ENCODE peak calls at places on chromosomes 2 and 18, in nine cellular contexts. L, X, M, H, T, Q, Y, W and C are unnamed samples.

GRCh38 chr2:111919794-111920608 is 21.6 kb downstream of the MERTK start:
- DNase-seq in H (no peak), X (peak; percentile 69), T (no peak), L (peak; percentile 79), M (peak; percentile 77), Y (no peak), Q (peak; percentile 94), W (peak; percentile 81), C (peak; percentile 93)

GRCh38 chr18:76803814-76804213 is 18.5 kb upstream of the ZNF236 start:
- DNase-seq in X (no peak), M (peak; percentile 77), Y (peak; percentile 53), L (peak; percentile 63), Q (peak; percentile 67), H (no peak), T (peak; percentile 36), W (peak; percentile 74), C (peak; percentile 72)

GRCh38 chr2:159497857-159498256 is 118.5 kb downstream of the BAZ2B start:
- DNase-seq in Q (no peak), H (peak; percentile 13), L (no peak), M (no peak), W (no peak), Y (no peak), X (no peak), T (no peak), C (no peak)

GRCh38 chr2:15941483-15941853 is 1.1 kb downstream of the MYCN start:
- DNase-seq in L (no peak), W (no peak), Q (no peak), H (no peak), Y (peak; percentile 13), T (no peak), M (no peak), X (no peak), C (no peak)

GRCh38 chr18:79513381-79514081 is 117.8 kb downstream of the NFATC1 start:
- DNase-seq in H (no peak), M (peak; percentile 4), Y (peak; percentile 6), T (no peak), X (peak; percentile 49), L (peak; percentile 8), W (no peak), Q (peak; percentile 18), C (no peak)

GRCh38 chr18:54181856-54182612 is 42.4 kb downstream of the MBD2 start:
- DNase-seq in H (no peak), T (no peak), Y (no peak), X (no peak), W (no peak), Q (no peak), M (no peak), L (no peak), C (no peak)

GRCh38 chr2:9310390-9310789 is 103.8 kb downstream of the ASAP2 start:
- DNase-seq in Y (peak; percentile 60), H (no peak), L (no peak), X (peak; percentile 71), Q (peak; percentile 55), W (peak; percentile 53), T (peak; percentile 55), M (peak; percentile 57), C (no peak)

GRCh38 chr2:19785432-19785831 is 116.4 kb downstream of the TTC32 start:
- DNase-seq in X (no peak), W (no peak), Y (no peak), M (no peak), L (no peak), T (no peak), Q (no peak), H (no peak), C (no peak)

GRCh38 chr2:68383778-68384177 is 18.7 kb downstream of the PLEK start:
- DNase-seq in M (no peak), H (no peak), L (no peak), T (no peak), W (no peak), X (no peak), Y (no peak), Q (no peak), C (no peak)

GRCh38 chr2:224086226-224086911 is 47.3 kb upstream of the SERPINE2 start:
- DNase-seq in W (no peak), T (peak; percentile 59), M (peak; percentile 13), Q (no peak), X (no peak), L (no peak), H (peak; percentile 88), Y (no peak), C (no peak)

DNA sequence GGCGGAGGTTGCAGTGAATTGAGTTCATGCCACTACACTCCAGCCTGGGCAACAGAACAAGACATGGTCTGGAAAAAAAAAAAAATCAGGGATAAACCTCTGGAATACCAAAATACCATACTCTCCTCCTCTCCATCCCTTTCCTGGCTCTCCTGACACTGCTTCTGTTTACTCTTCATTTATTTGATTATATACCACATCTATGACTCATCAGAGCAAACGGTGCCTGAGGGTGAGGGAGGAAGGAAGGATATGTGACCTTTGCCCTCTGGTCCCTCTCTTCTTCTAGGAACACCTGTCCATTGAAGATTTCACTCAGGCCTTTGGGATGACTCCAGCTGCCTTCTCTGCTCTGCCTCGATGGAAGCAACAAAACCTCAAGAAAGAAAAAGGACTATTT is 30.0 kb downstream of the VIL1 start:
- DNase-seq in H (no peak), L (no peak), X (no peak), Q (no peak), M (no peak), W (peak; percentile 26), T (no peak), Y (no peak), C (no peak)
- TF ChIP-seq POLR2A in H (no peak), L (no peak), X (no peak), Q (no peak), M (no peak), W (no peak), T (no peak), Y (no peak), C (no peak)

GRCh38 chr18:31942999-31943894 is at the start of gene TRAPPC8:
- DNase-seq in M (peak; percentile 100), X (peak; percentile 98), L (peak; percentile 98), T (peak; percentile 98), H (peak; percentile 96), Y (peak; percentile 96), Q (peak; percentile 99), W (peak; percentile 99), C (peak; percentile 100)

GRCh38 chr18:31946305-31947046 is 3.5 kb upstream of the TRAPPC8 start:
- DNase-seq in W (no peak), Q (no peak), T (no peak), L (no peak), H (no peak), M (no peak), Y (no peak), X (no peak), C (no peak)

GRCh38 chr18:31943895-31944816 is 1.2 kb upstream of the TRAPPC8 start:
- DNase-seq in M (no peak), H (no peak), X (no peak), Y (no peak), T (no peak), W (no peak), L (no peak), Q (no peak), C (no peak)

GRCh38 chr18:31941010-31941809 is 1.7 kb downstream of the TRAPPC8 start:
- DNase-seq in L (no peak), T (no peak), Y (no peak), Q (no peak), W (no peak), M (no peak), H (no peak), X (no peak), C (no peak)

GRCh38 chr18:31942301-31942998 is 478 bp downstream of the TRAPPC8 start:
- DNase-seq in X (peak; percentile 65), W (peak; percentile 56), Y (peak; percentile 11), H (no peak), Q (no peak), M (peak; percentile 55), L (peak; percentile 34), T (peak; percentile 21), C (peak; percentile 54)
- TF ChIP-seq CTCF in X (no peak), W (no peak), Y (no peak), H (no peak), Q (no peak), M (no peak), L (no peak), T (no peak), C (no peak)

DNA sequence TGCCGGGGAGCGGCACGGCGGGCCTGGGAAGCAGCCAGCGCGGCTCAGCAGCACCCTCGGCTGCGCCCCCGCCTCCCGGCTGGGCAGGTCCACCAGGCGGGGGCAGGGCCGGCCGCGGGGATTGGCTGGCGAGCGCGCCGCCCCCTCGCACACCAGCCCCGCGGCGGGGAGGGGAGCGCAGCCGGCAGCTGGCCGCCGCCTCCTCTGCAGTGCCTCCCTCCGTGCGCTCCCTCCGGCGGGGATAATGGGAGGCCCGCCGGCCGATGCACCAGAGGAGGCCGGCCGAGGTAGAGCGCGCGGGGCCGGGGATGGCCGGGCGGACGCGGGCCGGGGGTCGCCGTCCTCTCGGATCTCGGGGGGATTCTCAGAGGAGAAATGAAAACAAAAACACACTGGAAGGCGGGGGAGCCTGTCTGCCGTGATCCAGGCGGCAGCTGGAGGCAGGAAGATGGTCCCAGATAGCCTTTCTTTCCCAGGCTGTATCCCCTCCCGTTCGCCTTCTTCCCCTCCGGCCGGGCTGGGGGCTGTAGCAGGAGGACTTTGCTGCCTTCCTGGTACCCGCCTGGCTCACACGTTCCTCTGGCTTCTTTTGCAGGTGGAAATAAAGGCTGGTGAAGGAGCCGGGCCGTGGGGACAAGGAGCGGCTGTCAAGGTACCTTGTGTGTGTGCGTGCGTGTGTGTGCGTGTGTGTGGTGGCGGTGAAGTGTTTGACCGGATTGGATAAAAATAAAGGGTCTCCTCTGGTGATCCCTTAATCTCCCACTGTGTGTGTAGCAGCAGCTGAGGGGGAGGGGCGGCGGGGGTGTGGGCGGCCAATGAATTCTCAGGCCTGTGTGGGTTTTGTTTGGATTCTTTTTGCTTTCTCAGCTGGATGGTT is 18.0 kb downstream of the TET3 start:
- DNase-seq in W (peak; percentile 85), L (peak; percentile 79), Q (peak; percentile 87), Y (peak; percentile 83), X (peak; percentile 94), M (peak; percentile 86), H (no peak), T (peak; percentile 47), C (peak; percentile 87)
- TF ChIP-seq POLR2A in W (no peak), L (peak; percentile 37), Q (no peak), Y (peak; percentile 82), X (peak; percentile 85), M (peak; percentile 39), H (no peak), T (no peak), C (peak; percentile 58)

GRCh38 chr2:3625186-3625585 is 30.3 kb downstream of the COLEC11 start:
- DNase-seq in Q (no peak), L (peak; percentile 3), Y (no peak), W (peak; percentile 2), T (no peak), H (no peak), M (no peak), X (no peak), C (no peak)

GRCh38 chr2:3628241-3628679 is 29.7 kb upstream of the ALLC start:
- DNase-seq in T (no peak), W (no peak), H (no peak), X (no peak), L (peak; percentile 4), Y (no peak), Q (peak; percentile 16), M (no peak), C (no peak)

GRCh38 chr2:3627500-3628100 is 30.4 kb upstream of the ALLC start:
- DNase-seq in Q (peak; percentile 8), T (no peak), X (no peak), Y (no peak), W (no peak), L (peak; percentile 4), M (no peak), H (no peak), C (no peak)

GRCh38 chr2:3626118-3626816 is 31.4 kb downstream of the COLEC11 start:
- DNase-seq in Y (no peak), Q (peak; percentile 17), H (no peak), L (peak; percentile 5), X (no peak), W (no peak), M (no peak), T (no peak), C (no peak)

GRCh38 chr2:3626817-3627499 is 31.0 kb upstream of the ALLC start:
- DNase-seq in X (no peak), W (no peak), M (no peak), Y (no peak), Q (peak; percentile 23), L (peak; percentile 11), H (no peak), T (no peak), C (no peak)
- TF ChIP-seq CTCF in X (no peak), W (no peak), M (peak; percentile 4), Y (no peak), Q (no peak), L (no peak), H (no peak), T (no peak), C (no peak)